ENCODE peak calls at places on chromosomes 6 and 20, in five cellular contexts. S is H54, I is adrenal gland, R is IMR-90, G is endothelial cell of umbilical vein. M is an unnamed sample.

GRCh38 chr6:106220485-106220884 is 105.1 kb downstream of the ATG5 start:
- DNase-seq in S (no peak), I (no peak), R (no peak), G (no peak), M (no peak)

GRCh38 chr20:20531283-20531682 is 163.4 kb downstream of the INSM1 start:
- DNase-seq in S (no peak), I (no peak), R (no peak), G (no peak), M (no peak)

GRCh38 chr20:56778765-56779195 is 149.7 kb downstream of the TFAP2C start:
- DNase-seq in S (no peak), I (peak), R (peak), G (no peak), M (no peak)

GRCh38 chr6:30881987-30882763 is 2.1 kb upstream of the DDR1 start:
- DNase-seq in S (no peak), I (peak), R (peak), G (no peak), M (no peak)

GRCh38 chr6:29624520-29624961 is 8.4 kb downstream of the GABBR1 start:
- DNase-seq in S (no peak), I (no peak), R (no peak), G (no peak), M (no peak)

GRCh38 chr6:121436966-121437756 is 1.7 kb downstream of the GJA1 start:
- DNase-seq in S (peak), I (peak), R (peak), G (peak), M (peak)

GRCh38 chr6:43142101-43142500 is 29.0 kb upstream of the SRF start:
- DNase-seq in S (no peak), I (no peak), R (no peak), G (no peak), M (no peak)

GRCh38 chr20:16574656-16575355 is 1.6 kb upstream of the KIF16B start:
- DNase-seq in S (peak), I (peak), R (peak), G (peak), M (peak)

GRCh38 chr20:63873477-63873971 is 8.5 kb downstream of the TPD52L2 start:
- DNase-seq in S (peak), I (peak), R (peak), G (peak), M (no peak)

GRCh38 chr6:26025047-26025893 is 62.0 kb upstream of the HFE start:
- DNase-seq in S (no peak), I (peak), R (peak), G (peak), M (peak)

GRCh38 chr6:157036245-157036681 is 259.1 kb downstream of the ARID1B start:
- DNase-seq in S (no peak), I (no peak), R (peak), G (no peak), M (no peak)

GRCh38 chr20:11232896-11233295 is 559.1 kb upstream of the JAG1 start:
- DNase-seq in S (no peak), I (no peak), R (no peak), G (no peak), M (no peak)

GRCh38 chr20:37524859-37525708 is 2.6 kb downstream of the BLCAP start:
- DNase-seq in S (peak), I (peak), R (peak), G (no peak), M (no peak)

GRCh38 chr6:121435444-121436069 is at the start of gene GJA1:
- DNase-seq in S (peak), I (peak), R (peak), G (peak), M (no peak)

GRCh38 chr6:14501914-14502313 is 384.3 kb downstream of the CD83 start:
- DNase-seq in S (no peak), I (no peak), R (peak), G (no peak), M (no peak)

GRCh38 chr6:116352515-116353471 is 18.0 kb upstream of the DSE start:
- DNase-seq in S (no peak), I (no peak), R (peak), G (no peak), M (no peak)

GRCh38 chr6:128560966-128561365 is 40.6 kb upstream of the PTPRK start:
- DNase-seq in S (no peak), I (no peak), R (no peak), G (no peak), M (no peak)

GRCh38 chr6:3654436-3654835 is 97.1 kb downstream of the PXDC1 start:
- DNase-seq in S (no peak), I (no peak), R (no peak), G (no peak), M (no peak)

GRCh38 chr20:63060057-63060991 is 53.6 kb upstream of the BHLHE23 start:
- DNase-seq in S (peak), I (peak), R (peak), G (no peak), M (no peak)

GRCh38 chr6:128358111-128358780 is 162.2 kb downstream of the PTPRK start:
- DNase-seq in S (no peak), I (no peak), R (peak), G (no peak), M (no peak)

GRCh38 chr6:168905451-168906090 is 348.1 kb downstream of the THBS2 start:
- DNase-seq in S (no peak), I (no peak), R (no peak), G (no peak), M (no peak)

GRCh38 chr6:150363733-150364132 is 5.1 kb upstream of the IYD start:
- DNase-seq in S (no peak), I (no peak), R (no peak), G (no peak), M (peak)

GRCh38 chr6:90168693-90169131 is 127.9 kb downstream of the BACH2 start:
- DNase-seq in S (no peak), I (no peak), R (peak), G (no peak), M (no peak)

GRCh38 chr6:18784794-18785193 is 397.6 kb downstream of the RNF144B start:
- DNase-seq in S (no peak), I (no peak), R (no peak), G (no peak), M (no peak)

GRCh38 chr20:50385733-50386640 is 124.2 kb upstream of the PTPN1 start:
- DNase-seq in S (no peak), I (no peak), R (peak), G (no peak), M (no peak)

GRCh38 chr6:81997091-81997926 is 244.8 kb upstream of the TENT5A start:
- DNase-seq in S (no peak), I (no peak), R (peak), G (no peak), M (peak)

GRCh38 chr20:39289316-39289715 is 327.2 kb downstream of the DHX35 start:
- DNase-seq in S (no peak), I (no peak), R (no peak), G (no peak), M (no peak)

GRCh38 chr6:89623749-89624148 is 14.8 kb downstream of the LYRM2 start:
- DNase-seq in S (no peak), I (no peak), R (no peak), G (no peak), M (no peak)

GRCh38 chr6:130547723-130548122 is 181.9 kb downstream of the TMEM200A start:
- DNase-seq in S (no peak), I (no peak), R (no peak), G (no peak), M (no peak)

DNA sequence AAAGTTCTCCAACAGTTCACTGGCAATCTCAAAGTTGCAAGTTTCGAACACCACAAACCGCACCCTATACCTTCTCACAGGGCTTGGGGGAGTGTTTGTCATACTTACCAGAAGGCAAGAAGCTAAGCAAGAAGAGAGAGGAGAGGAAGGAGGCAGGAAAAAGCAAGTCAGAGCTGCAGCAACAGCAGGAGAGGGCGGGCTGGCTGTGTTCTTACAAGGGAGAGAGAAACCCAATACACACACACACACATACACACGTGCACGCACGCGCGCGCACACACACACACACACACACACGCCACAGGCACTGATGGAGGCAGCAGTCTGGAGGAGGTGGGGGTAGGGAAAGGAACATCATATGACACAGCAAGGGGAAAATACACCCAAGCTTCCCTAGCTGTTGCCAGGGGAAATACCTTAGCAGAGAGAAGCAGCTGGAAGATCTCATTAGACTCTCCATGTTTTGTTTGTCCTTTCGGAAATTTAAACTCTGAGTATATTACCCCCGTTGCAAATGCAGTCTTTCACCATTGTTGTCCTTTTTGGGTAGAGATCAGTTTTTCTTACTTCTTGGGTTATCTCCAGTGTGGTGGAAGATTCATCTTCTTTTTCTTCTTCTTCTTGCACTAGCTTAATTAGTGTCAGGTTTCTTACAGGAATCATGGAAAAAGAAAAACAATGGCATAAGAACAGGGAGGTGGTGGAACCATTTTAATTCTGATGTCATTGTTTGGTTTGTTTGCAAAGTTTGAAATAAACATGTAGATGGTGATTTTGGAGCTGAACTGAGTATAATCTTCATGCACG is at the start of gene TXLNB:
- DNase-seq in S (peak), I (peak), R (peak), G (peak), M (peak)
- TF ChIP-seq POLR2A in S (no peak), I (peak), R (no peak), G (no peak), M (no peak)

GRCh38 chr6:66199146-66199545 is 492.1 kb upstream of the EYS start:
- DNase-seq in S (no peak), I (no peak), R (peak), G (no peak), M (no peak)

GRCh38 chr6:66200390-66200789 is 493.4 kb upstream of the EYS start:
- DNase-seq in S (no peak), I (no peak), R (no peak), G (no peak), M (no peak)

DNA sequence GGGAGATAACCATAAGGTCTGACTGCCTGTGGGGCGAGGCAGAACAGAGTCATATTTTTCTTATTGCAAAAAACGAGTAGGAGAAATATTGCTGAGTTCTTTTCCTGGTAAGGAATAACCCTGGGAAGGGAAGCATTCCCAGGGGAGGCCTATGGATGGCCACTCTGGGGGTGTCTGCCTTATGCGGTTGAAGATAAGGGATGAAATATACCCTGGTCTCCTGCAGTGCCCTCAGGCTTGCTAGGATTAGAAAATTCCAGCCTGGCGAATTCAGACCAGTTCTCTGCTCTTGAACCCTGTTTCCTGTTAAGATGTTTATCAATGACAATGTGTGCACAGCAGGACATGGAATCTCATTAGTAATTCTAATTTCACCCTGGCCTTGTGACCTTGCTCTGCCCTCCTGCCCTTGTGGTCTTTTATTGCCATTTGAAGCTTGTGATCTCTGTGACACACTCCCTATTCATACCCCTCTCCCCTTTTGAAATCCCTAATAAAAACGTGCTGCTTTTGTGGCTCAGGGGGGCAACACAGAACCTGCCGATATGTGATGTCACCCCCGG is 491.1 kb upstream of the EYS start:
- DNase-seq in S (no peak), I (no peak), R (no peak), G (no peak), M (no peak)
- TF ChIP-seq POLR2A in S (no peak), I (no peak), R (no peak), G (no peak), M (no peak)

DNA sequence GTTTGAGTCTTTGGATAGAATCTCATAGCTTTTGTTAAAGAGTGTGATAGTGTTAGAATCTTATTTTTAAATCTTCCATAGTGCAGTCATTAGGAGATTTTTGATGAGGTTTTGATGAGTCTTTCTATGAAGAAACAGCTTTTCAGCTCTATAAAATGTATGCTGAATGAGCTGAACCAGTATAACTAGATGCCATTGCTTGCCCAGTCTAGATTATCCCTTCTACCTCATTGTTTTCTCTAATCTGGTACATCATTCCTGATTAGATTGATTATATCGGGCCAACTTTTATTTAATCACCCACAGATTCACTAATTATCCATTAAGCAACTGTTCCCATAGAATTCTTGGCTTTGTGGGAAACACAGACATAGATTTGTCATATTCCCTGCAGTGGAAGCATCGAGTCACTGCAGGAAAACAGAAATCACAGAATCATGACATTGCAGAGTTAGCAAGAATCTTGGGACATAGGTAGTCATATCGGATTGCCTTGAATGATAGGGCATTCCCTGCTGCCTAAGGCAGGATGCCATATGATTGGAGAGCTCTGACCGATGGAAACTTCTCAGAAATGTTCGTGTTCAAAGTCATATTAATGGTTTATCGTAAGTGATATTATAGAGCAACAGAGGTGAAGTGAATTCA is 882.7 kb upstream of the FLRT3 start:
- DNase-seq in S (no peak), I (no peak), R (no peak), G (peak), M (no peak)
- TF ChIP-seq POLR2A in S (no peak), I (no peak), R (no peak), G (no peak), M (no peak)

GRCh38 chr6:33248932-33249731 is 22.5 kb downstream of the VPS52 start:
- DNase-seq in S (peak), I (peak), R (peak), G (peak), M (peak)
- TF ChIP-seq POLR2A in S (peak), I (peak), R (peak), G (peak), M (peak)